ENCODE peak calls at places on chromosomes 4 and X, in four cellular contexts. R is HepG2, B is K562, A is GM12878. D is an unnamed sample.
A peak's percentile ranks its signal among the peaks of the same experiment; 100 is the strongest.

GRCh38 chr4:110163327-110164070 is 34.9 kb downstream of the ELOVL6 start:
- DNase-seq in R (no peak), B (no peak), A (no peak), D (no peak)

GRCh38 chrX:1453951-1454785 is 1.5 kb upstream of the ASMTL start:
- DNase-seq in R (peak; percentile 70), B (peak; percentile 84), A (no peak), D (peak; percentile 83)

GRCh38 chr4:114494257-114494803 is 104.3 kb upstream of the UGT8 start:
- DNase-seq in R (no peak), B (no peak), A (no peak), D (no peak)

GRCh38 chrX:134821370-134821769 is 163.1 kb upstream of the PLAC1 start:
- DNase-seq in R (no peak), B (no peak), A (no peak), D (no peak)

GRCh38 chr4:153220709-153221367 is 16.6 kb downstream of the TRIM2 start:
- DNase-seq in R (no peak), B (no peak), A (no peak), D (no peak)

GRCh38 chrX:41421071-41421729 is 25.9 kb upstream of the NYX start:
- DNase-seq in R (no peak), B (no peak), A (no peak), D (no peak)

GRCh38 chrX:386768-387575 is at the start of gene PPP2R3B:
- DNase-seq in R (peak; percentile 93), B (peak; percentile 95), A (peak; percentile 95), D (peak; percentile 100)

GRCh38 chrX:70033348-70033747 is 16.4 kb downstream of the AWAT2 start:
- DNase-seq in R (peak; percentile 3), B (peak; percentile 54), A (no peak), D (peak; percentile 64)

GRCh38 chr4:6336166-6336565 is 66.5 kb downstream of the WFS1 start:
- DNase-seq in R (no peak), B (no peak), A (no peak), D (no peak)

GRCh38 chrX:153375571-153375970 is 25.6 kb downstream of the PNMA6E start:
- DNase-seq in R (no peak), B (no peak), A (no peak), D (no peak)

GRCh38 chr4:158130204-158130603 is 42.6 kb downstream of the GASK1B start:
- DNase-seq in R (no peak), B (no peak), A (no peak), D (no peak)

GRCh38 chrX:155889328-155889727 is 8.2 kb downstream of the VAMP7 start:
- DNase-seq in R (no peak), B (peak; percentile 33), A (no peak), D (no peak)

GRCh38 chr4:118221193-118221800 is 131.5 kb downstream of the PRSS12 start:
- DNase-seq in R (no peak), B (no peak), A (no peak), D (no peak)

GRCh38 chr4:186104114-186104894 is at the start of gene FAM149A:
- DNase-seq in R (no peak), B (no peak), A (no peak), D (peak; percentile 22)

GRCh38 chr4:144575181-144575580 is 70.8 kb upstream of the HHIP start:
- DNase-seq in R (no peak), B (no peak), A (no peak), D (peak; percentile 15)

GRCh38 chr4:1403177-1403583 is 3.1 kb downstream of the NKX1-1 start:
- DNase-seq in R (no peak), B (no peak), A (no peak), D (no peak)

GRCh38 chrX:111869639-111870034 is 6.3 kb upstream of the TRPC5OS start:
- DNase-seq in R (no peak), B (peak; percentile 28), A (peak; percentile 19), D (peak; percentile 63)

GRCh38 chr4:184732126-184732525 is 1.8 kb downstream of the CENPU start:
- DNase-seq in R (no peak), B (peak; percentile 9), A (no peak), D (no peak)

GRCh38 chrX:129144172-129145038 is 378.9 kb downstream of the SMARCA1 start:
- DNase-seq in R (peak; percentile 94), B (no peak), A (no peak), D (no peak)

GRCh38 chr4:124333466-124333865 is 379.1 kb downstream of the ANKRD50 start:
- DNase-seq in R (no peak), B (no peak), A (no peak), D (no peak)

GRCh38 chr4:124337874-124338273 is 374.7 kb downstream of the ANKRD50 start:
- DNase-seq in R (no peak), B (peak; percentile 61), A (no peak), D (no peak)

GRCh38 chr4:124330045-124330444 is 382.5 kb downstream of the ANKRD50 start:
- DNase-seq in R (no peak), B (no peak), A (no peak), D (no peak)

GRCh38 chr4:124329134-124329533 is 383.4 kb downstream of the ANKRD50 start:
- DNase-seq in R (no peak), B (no peak), A (no peak), D (no peak)

GRCh38 chr4:124334119-124334518 is 378.4 kb downstream of the ANKRD50 start:
- DNase-seq in R (peak; percentile 24), B (peak; percentile 57), A (no peak), D (peak; percentile 40)
- TF ChIP-seq FOXK2 in R (no peak), B (no peak), A (no peak), D (no peak)

GRCh38 chrX:68761086-68761485 is 67.7 kb upstream of the EFNB1 start:
- DNase-seq in R (no peak), B (no peak), A (no peak), D (no peak)

GRCh38 chrX:68754406-68754805 is 74.4 kb upstream of the EFNB1 start:
- DNase-seq in R (no peak), B (no peak), A (no peak), D (no peak)

GRCh38 chrX:68755726-68756125 is 73.1 kb upstream of the EFNB1 start:
- DNase-seq in R (no peak), B (no peak), A (no peak), D (no peak)

GRCh38 chrX:68758671-68759070 is 70.2 kb upstream of the EFNB1 start:
- DNase-seq in R (no peak), B (no peak), A (no peak), D (no peak)

DNA sequence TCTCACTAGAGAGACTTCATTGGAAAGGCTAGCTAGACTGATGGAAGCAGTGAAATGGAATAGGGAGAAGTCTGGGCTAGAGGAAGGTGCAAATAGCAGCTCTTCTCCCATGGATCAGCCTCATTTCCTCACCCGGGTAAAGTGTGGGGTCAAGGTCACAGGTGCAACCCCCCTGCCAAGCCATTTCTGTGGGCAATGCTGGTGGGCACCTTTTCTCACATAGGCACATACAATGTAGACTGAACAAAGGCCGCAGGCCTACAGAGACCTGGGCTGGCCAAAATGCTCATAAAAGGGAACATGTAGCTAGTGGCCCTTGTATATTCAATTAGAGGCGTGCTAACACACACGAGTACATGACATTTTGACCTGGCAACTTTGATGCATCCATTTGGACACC is 71.5 kb upstream of the EFNB1 start:
- DNase-seq in R (no peak), B (no peak), A (no peak), D (no peak)
- TF ChIP-seq FOXK2 in R (no peak), B (no peak), A (no peak), D (no peak)

GRCh38 chr4:82403725-82404124 is 26.5 kb downstream of the HNRNPDL start:
- DNase-seq in R (no peak), B (no peak), A (no peak), D (no peak)

GRCh38 chr4:82398263-82398662 is 24.5 kb upstream of the HNRNPD start:
- DNase-seq in R (no peak), B (no peak), A (no peak), D (no peak)

GRCh38 chr4:82401600-82401999 is 27.8 kb upstream of the HNRNPD start:
- DNase-seq in R (no peak), B (no peak), A (no peak), D (no peak)

DNA sequence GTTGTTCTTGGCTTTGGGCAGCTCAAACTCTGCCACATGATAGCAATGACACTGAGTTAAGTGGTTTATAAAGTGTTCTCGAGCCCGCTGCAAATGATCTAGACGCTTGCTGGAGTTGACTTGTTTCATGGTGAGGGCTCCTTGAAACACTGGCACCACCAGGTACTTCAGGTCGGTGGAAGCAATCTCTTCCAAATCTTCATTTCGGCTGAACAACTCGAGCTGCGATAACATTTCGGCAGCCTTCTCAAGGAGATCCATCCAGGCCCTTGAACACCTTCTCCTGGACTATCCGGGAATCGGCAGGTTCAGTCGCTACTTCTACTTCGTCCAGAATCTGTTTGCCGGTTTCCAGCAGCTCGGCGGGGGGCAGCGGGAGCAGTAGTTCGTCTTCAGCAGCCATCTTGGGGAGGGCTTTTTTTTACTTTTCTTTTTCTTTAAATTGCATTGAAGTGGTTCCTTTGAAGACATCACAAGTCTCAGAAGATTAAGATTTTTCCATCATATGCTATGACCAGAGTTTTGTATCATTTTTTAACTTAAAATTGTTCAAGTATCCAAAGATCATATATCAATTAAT is 28.0 kb downstream of the HNRNPDL start:
- DNase-seq in R (no peak), B (no peak), A (no peak), D (no peak)
- TF ChIP-seq FOXK2 in R (no peak), B (no peak), A (no peak), D (no peak)

GRCh38 chr4:41203169-41203568 is 11.2 kb downstream of the APBB2 start:
- DNase-seq in R (no peak), B (no peak), A (no peak), D (no peak)
- TF ChIP-seq FOXK2 in R (no peak), B (no peak), A (no peak), D (no peak)